ENCODE peak calls at places on chromosome 2, in six cellular contexts. One of them, this sample, is unnamed.

GRCh38 chr2:229738024-229738625 is 23.8 kb upstream of the DNER start:
- DNase-seq in transverse colon: no peak
- DNase-seq in breast epithelium: no peak
- DNase-seq in IMR-90: no peak
- DNase-seq in heart left ventricle: no peak
- DNase-seq in A549: no peak
- DNase-seq in this sample: no peak

GRCh38 chr2:127525692-127526141 is 572 bp downstream of the IWS1 start:
- DNase-seq in transverse colon: no peak
- DNase-seq in breast epithelium: no peak
- DNase-seq in IMR-90: peak; percentile 59
- DNase-seq in heart left ventricle: no peak
- DNase-seq in A549: peak; percentile 14
- DNase-seq in this sample: peak; percentile 35

GRCh38 chr2:140502951-140503630 is 1627.7 kb downstream of the LRP1B start:
- DNase-seq in transverse colon: no peak
- DNase-seq in breast epithelium: no peak
- DNase-seq in IMR-90: peak; percentile 56
- DNase-seq in heart left ventricle: no peak
- DNase-seq in A549: no peak
- DNase-seq in this sample: no peak

GRCh38 chr2:8679827-8680731 is 1.8 kb upstream of the ID2 start:
- DNase-seq in transverse colon: peak; percentile 70
- DNase-seq in breast epithelium: no peak
- DNase-seq in IMR-90: peak; percentile 43
- DNase-seq in heart left ventricle: peak; percentile 74
- DNase-seq in A549: peak; percentile 91
- DNase-seq in this sample: peak; percentile 53

GRCh38 chr2:74871414-74871813 is 37.5 kb downstream of the HK2 start:
- DNase-seq in transverse colon: no peak
- DNase-seq in breast epithelium: no peak
- DNase-seq in IMR-90: no peak
- DNase-seq in heart left ventricle: no peak
- DNase-seq in A549: no peak
- DNase-seq in this sample: no peak

GRCh38 chr2:23925702-23926288 is 1.1 kb downstream of the ATAD2B start:
- DNase-seq in transverse colon: peak; percentile 73
- DNase-seq in breast epithelium: peak; percentile 51
- DNase-seq in IMR-90: peak; percentile 68
- DNase-seq in heart left ventricle: peak; percentile 58
- DNase-seq in A549: no peak
- DNase-seq in this sample: peak; percentile 63

GRCh38 chr2:6650311-6650710 is 215.4 kb downstream of the CMPK2 start:
- DNase-seq in transverse colon: no peak
- DNase-seq in breast epithelium: no peak
- DNase-seq in IMR-90: no peak
- DNase-seq in heart left ventricle: no peak
- DNase-seq in A549: no peak
- DNase-seq in this sample: no peak

GRCh38 chr2:101308432-101309210 is at the start of gene RNF149:
- DNase-seq in transverse colon: peak; percentile 95
- DNase-seq in breast epithelium: peak; percentile 81
- DNase-seq in IMR-90: peak; percentile 86
- DNase-seq in heart left ventricle: peak; percentile 95
- DNase-seq in A549: peak; percentile 95
- DNase-seq in this sample: peak; percentile 92

GRCh38 chr2:196167666-196168065 is 3.7 kb downstream of the STK17B start:
- DNase-seq in transverse colon: no peak
- DNase-seq in breast epithelium: no peak
- DNase-seq in IMR-90: no peak
- DNase-seq in heart left ventricle: no peak
- DNase-seq in A549: no peak
- DNase-seq in this sample: no peak

DNA sequence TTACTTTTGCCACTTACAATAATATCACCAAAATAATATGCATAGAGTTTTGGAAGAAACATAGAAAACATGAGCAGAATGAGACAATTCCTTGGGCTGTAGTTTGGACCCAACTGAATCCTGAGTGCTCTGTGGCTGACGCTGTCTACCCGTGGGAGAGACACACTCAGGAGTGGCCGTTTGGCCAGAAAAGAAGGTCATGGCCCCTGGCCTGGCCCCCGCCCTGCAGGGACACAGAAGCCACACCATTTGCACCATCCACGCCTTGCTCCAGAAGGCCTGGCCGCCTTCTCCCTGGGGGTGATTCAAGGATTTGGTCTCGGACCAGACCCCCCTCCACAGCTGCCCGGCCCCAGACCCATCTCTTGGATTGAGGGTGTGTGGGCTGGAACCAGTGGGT is 6.4 kb upstream of the D2HGDH start:
- DNase-seq in transverse colon: no peak
- DNase-seq in breast epithelium: no peak
- DNase-seq in IMR-90: no peak
- DNase-seq in heart left ventricle: no peak
- DNase-seq in A549: no peak
- DNase-seq in this sample: no peak
- H3K27ac ChIP-seq in transverse colon: no peak overlapping the region
- H3K27ac ChIP-seq in breast epithelium: peak overlapping the region; percentile 25
- H3K27ac ChIP-seq in IMR-90: no peak overlapping the region
- H3K27ac ChIP-seq in heart left ventricle: peak overlapping the region; percentile 75
- H3K27ac ChIP-seq in A549: no peak overlapping the region
- H3K27ac ChIP-seq in this sample: peak overlapping the region; percentile 1

DNA sequence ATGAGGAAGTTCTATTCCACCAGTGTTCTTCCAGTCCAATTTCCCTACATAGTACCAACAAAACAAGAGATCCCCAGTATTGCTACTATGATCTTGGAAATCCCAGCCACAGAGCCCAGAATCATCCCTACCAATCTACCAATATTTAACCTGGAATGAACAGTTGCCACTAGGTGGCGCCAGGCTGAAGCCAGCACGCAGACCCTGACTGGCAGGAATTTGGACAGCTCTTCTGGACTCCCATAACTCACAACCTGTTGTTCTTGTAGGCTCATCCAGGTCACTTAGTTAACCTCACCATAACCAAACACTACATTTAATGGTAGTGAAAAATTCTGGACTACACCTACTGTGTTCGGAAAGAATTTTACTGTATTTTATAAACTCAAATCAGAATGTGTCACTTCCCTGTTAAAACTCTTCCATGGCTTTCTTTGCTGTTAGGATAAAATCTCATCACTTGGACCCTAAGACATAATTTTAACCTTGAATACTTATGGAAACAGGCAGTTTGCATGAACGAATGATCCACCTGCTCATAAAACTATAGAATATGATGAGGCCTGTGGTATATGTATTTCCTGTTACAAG is 59.8 kb upstream of the SLC38A11 start:
- DNase-seq in transverse colon: peak; percentile 65
- DNase-seq in breast epithelium: no peak
- DNase-seq in IMR-90: peak; percentile 59
- DNase-seq in heart left ventricle: peak; percentile 68
- DNase-seq in A549: peak; percentile 21
- DNase-seq in this sample: peak; percentile 77
- TF ChIP-seq CTCF in transverse colon: peak; percentile 43
- TF ChIP-seq CTCF in breast epithelium: peak; percentile 52
- TF ChIP-seq CTCF in IMR-90: peak; percentile 82
- TF ChIP-seq CTCF in heart left ventricle: peak; percentile 87
- TF ChIP-seq CTCF in A549: peak; percentile 89
- TF ChIP-seq CTCF in this sample: peak; percentile 93

GRCh38 chr2:200862532-200863000 is 1.9 kb downstream of the CLK1 start:
- DNase-seq in transverse colon: peak; percentile 27
- DNase-seq in breast epithelium: no peak
- DNase-seq in IMR-90: peak; percentile 88
- DNase-seq in heart left ventricle: no peak
- DNase-seq in A549: no peak
- DNase-seq in this sample: peak; percentile 70

GRCh38 chr2:200856806-200857205 is 7.7 kb downstream of the CLK1 start:
- DNase-seq in transverse colon: no peak
- DNase-seq in breast epithelium: no peak
- DNase-seq in IMR-90: no peak
- DNase-seq in heart left ventricle: no peak
- DNase-seq in A549: no peak
- DNase-seq in this sample: no peak

GRCh38 chr2:200863655-200864205 is 728 bp downstream of the CLK1 start:
- DNase-seq in transverse colon: peak; percentile 23
- DNase-seq in breast epithelium: no peak
- DNase-seq in IMR-90: no peak
- DNase-seq in heart left ventricle: no peak
- DNase-seq in A549: no peak
- DNase-seq in this sample: peak; percentile 47

GRCh38 chr2:200861617-200862016 is 2.8 kb downstream of the CLK1 start:
- DNase-seq in transverse colon: no peak
- DNase-seq in breast epithelium: no peak
- DNase-seq in IMR-90: no peak
- DNase-seq in heart left ventricle: no peak
- DNase-seq in A549: no peak
- DNase-seq in this sample: no peak

GRCh38 chr2:200860092-200860795 is 4.2 kb downstream of the CLK1 start:
- DNase-seq in transverse colon: no peak
- DNase-seq in breast epithelium: no peak
- DNase-seq in IMR-90: no peak
- DNase-seq in heart left ventricle: no peak
- DNase-seq in A549: no peak
- DNase-seq in this sample: peak; percentile 76
- TF ChIP-seq POLR2A in transverse colon: no peak
- TF ChIP-seq POLR2A in breast epithelium: no peak
- TF ChIP-seq POLR2A in IMR-90: no peak
- TF ChIP-seq POLR2A in heart left ventricle: no peak
- TF ChIP-seq POLR2A in A549: no peak
- TF ChIP-seq POLR2A in this sample: peak; percentile 63

GRCh38 chr2:143261986-143262784 is 133.0 kb downstream of the ARHGAP15 start:
- DNase-seq in transverse colon: peak; percentile 14
- DNase-seq in breast epithelium: no peak
- DNase-seq in IMR-90: peak; percentile 27
- DNase-seq in heart left ventricle: no peak
- DNase-seq in A549: no peak
- DNase-seq in this sample: peak; percentile 56
- H3K27ac ChIP-seq in transverse colon: peak overlapping the region; percentile 30
- H3K27ac ChIP-seq in breast epithelium: no peak overlapping the region
- H3K27ac ChIP-seq in IMR-90: no peak overlapping the region
- H3K27ac ChIP-seq in heart left ventricle: no peak overlapping the region
- H3K27ac ChIP-seq in A549: no peak overlapping the region
- H3K27ac ChIP-seq in this sample: no peak overlapping the region

GRCh38 chr2:112220186-112220585 is 34.7 kb downstream of the ZC3H8 start:
- DNase-seq in transverse colon: no peak
- DNase-seq in breast epithelium: no peak
- DNase-seq in IMR-90: no peak
- DNase-seq in heart left ventricle: no peak
- DNase-seq in A549: no peak
- DNase-seq in this sample: no peak

GRCh38 chr2:112220831-112221230 is 34.0 kb downstream of the ZC3H8 start:
- DNase-seq in transverse colon: no peak
- DNase-seq in breast epithelium: no peak
- DNase-seq in IMR-90: no peak
- DNase-seq in heart left ventricle: no peak
- DNase-seq in A549: no peak
- DNase-seq in this sample: no peak

GRCh38 chr2:112217854-112218253 is 37.0 kb downstream of the ZC3H8 start:
- DNase-seq in transverse colon: no peak
- DNase-seq in breast epithelium: no peak
- DNase-seq in IMR-90: no peak
- DNase-seq in heart left ventricle: no peak
- DNase-seq in A549: no peak
- DNase-seq in this sample: no peak

GRCh38 chr2:112216158-112216557 is 38.7 kb downstream of the ZC3H8 start:
- DNase-seq in transverse colon: no peak
- DNase-seq in breast epithelium: no peak
- DNase-seq in IMR-90: peak; percentile 18
- DNase-seq in heart left ventricle: no peak
- DNase-seq in A549: no peak
- DNase-seq in this sample: no peak
- TF ChIP-seq CTCF in transverse colon: no peak
- TF ChIP-seq CTCF in breast epithelium: no peak
- TF ChIP-seq CTCF in IMR-90: no peak
- TF ChIP-seq CTCF in heart left ventricle: no peak
- TF ChIP-seq CTCF in A549: peak; percentile 17
- TF ChIP-seq CTCF in this sample: no peak

GRCh38 chr2:231462729-231463465 is 1.4 kb downstream of the NCL start:
- DNase-seq in transverse colon: no peak
- DNase-seq in breast epithelium: no peak
- DNase-seq in IMR-90: no peak
- DNase-seq in heart left ventricle: no peak
- DNase-seq in A549: no peak
- DNase-seq in this sample: no peak

GRCh38 chr2:231460073-231460861 is 4.0 kb downstream of the NCL start:
- DNase-seq in transverse colon: no peak
- DNase-seq in breast epithelium: no peak
- DNase-seq in IMR-90: no peak
- DNase-seq in heart left ventricle: no peak
- DNase-seq in A549: no peak
- DNase-seq in this sample: no peak

GRCh38 chr2:231458368-231458767 is 5.9 kb downstream of the NCL start:
- DNase-seq in transverse colon: no peak
- DNase-seq in breast epithelium: no peak
- DNase-seq in IMR-90: no peak
- DNase-seq in heart left ventricle: no peak
- DNase-seq in A549: no peak
- DNase-seq in this sample: no peak

GRCh38 chr2:231463698-231464575 is at the start of gene NCL:
- DNase-seq in transverse colon: peak; percentile 99
- DNase-seq in breast epithelium: peak; percentile 73
- DNase-seq in IMR-90: peak; percentile 98
- DNase-seq in heart left ventricle: peak; percentile 88
- DNase-seq in A549: peak; percentile 46
- DNase-seq in this sample: peak; percentile 77

DNA sequence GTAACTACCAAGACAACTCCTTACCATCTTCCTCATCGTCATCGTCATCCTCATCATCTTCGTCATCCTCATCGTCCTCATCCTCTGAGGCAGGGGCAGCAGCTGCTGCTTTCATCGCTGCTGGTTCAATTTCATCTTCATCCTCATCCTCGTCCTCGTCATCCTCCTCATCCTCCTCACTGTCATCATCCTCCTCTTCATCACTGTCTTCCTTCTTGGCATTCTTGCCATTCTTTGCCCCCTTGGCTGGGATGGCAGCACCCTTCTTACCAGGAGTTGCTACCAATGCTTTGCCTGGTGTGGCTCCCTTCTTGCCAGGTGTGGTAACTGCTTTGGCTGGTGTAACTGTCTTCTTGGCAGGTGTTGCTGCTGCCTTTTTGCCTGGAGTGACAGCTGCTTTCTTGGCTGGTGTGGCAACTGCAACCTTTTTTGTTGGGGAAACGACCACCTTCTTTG is 2.7 kb downstream of the NCL start:
- DNase-seq in transverse colon: no peak
- DNase-seq in breast epithelium: no peak
- DNase-seq in IMR-90: no peak
- DNase-seq in heart left ventricle: no peak
- DNase-seq in A549: no peak
- DNase-seq in this sample: no peak
- TF ChIP-seq POLR2A in transverse colon: no peak
- TF ChIP-seq POLR2A in breast epithelium: no peak
- TF ChIP-seq POLR2A in IMR-90: no peak
- TF ChIP-seq POLR2A in heart left ventricle: no peak
- TF ChIP-seq POLR2A in A549: no peak
- TF ChIP-seq POLR2A in this sample: no peak